ENCODE peak calls at places on chromosome 12, in ten cellular contexts. G is HEK293T; J is EH; U is ACHN; T is left ventricle myocardium superior; P is CD4-positive, alpha-beta T cell; M is adipocyte; V is NCI-H460; A is activated CD8-positive, alpha-beta memory T cell treated with anti-CD3 and anti-CD28 coated beads for 1 hour; I is AG09319. Q is an unnamed sample.
A peak's percentile ranks its signal among the peaks of the same experiment; 100 is the strongest.

GRCh38 chr12:118337194-118337838 is 35.4 kb downstream of the TAOK3 start:
- DNase-seq in U (no peak), P (no peak), T (no peak), V (no peak), M (peak; percentile 73), J (peak; percentile 83), G (no peak), A (no peak), I (peak; percentile 49), Q (no peak)

GRCh38 chr12:112964067-112964670 is 14.2 kb upstream of the OAS2 start:
- DNase-seq in M (no peak), J (no peak), A (no peak), U (no peak), I (no peak), V (no peak), G (no peak), T (no peak), P (no peak), Q (no peak)

GRCh38 chr12:67366530-67367196 is 97.5 kb downstream of the CAND1 start:
- DNase-seq in V (no peak), G (no peak), J (peak; percentile 98), I (peak; percentile 78), P (no peak), T (no peak), U (no peak), M (peak; percentile 58), A (no peak), Q (no peak)

GRCh38 chr12:80273144-80273543 is 170.9 kb upstream of the PTPRQ start:
- DNase-seq in M (peak; percentile 9), I (no peak), G (no peak), T (no peak), U (no peak), A (no peak), J (no peak), V (no peak), P (no peak), Q (no peak)

GRCh38 chr12:42130670-42131402 is 13.8 kb downstream of the GXYLT1 start:
- DNase-seq in U (peak; percentile 41), M (peak; percentile 76), I (no peak), P (no peak), J (peak; percentile 63), A (no peak), T (peak; percentile 40), G (no peak), V (no peak), Q (no peak)

GRCh38 chr12:2783936-2784600 is 10.7 kb upstream of the FKBP4 start:
- DNase-seq in T (peak; percentile 87), P (peak; percentile 36), A (no peak), G (peak; percentile 81), U (peak; percentile 65), J (peak; percentile 53), M (peak; percentile 77), V (peak; percentile 35), I (no peak), Q (peak; percentile 63)

GRCh38 chr12:121888478-121889266 is at the start of gene PSMD9:
- DNase-seq in J (peak; percentile 97), U (peak; percentile 99), M (peak; percentile 99), A (peak; percentile 97), G (peak; percentile 97), V (peak; percentile 98), I (peak; percentile 96), P (peak; percentile 98), T (peak; percentile 98), Q (peak; percentile 99)

GRCh38 chr12:42705863-42706262 is 116.3 kb upstream of the PRICKLE1 start:
- DNase-seq in M (peak; percentile 97), J (peak; percentile 87), I (peak; percentile 66), V (no peak), G (no peak), T (peak; percentile 85), A (no peak), P (no peak), U (no peak), Q (no peak)

GRCh38 chr12:131855521-131856142 is 27.4 kb downstream of the MMP17 start:
- DNase-seq in U (no peak), P (no peak), A (no peak), V (no peak), G (no peak), I (no peak), T (peak; percentile 16), M (no peak), J (no peak), Q (peak; percentile 28)

GRCh38 chr12:65098364-65098763 is 22.7 kb downstream of the WIF1 start:
- DNase-seq in J (no peak), U (no peak), M (no peak), I (no peak), G (no peak), V (no peak), P (no peak), A (no peak), T (no peak), Q (no peak)

GRCh38 chr12:63782466-63782865 is 2.8 kb downstream of the RXYLT1 start:
- DNase-seq in A (no peak), T (no peak), I (no peak), U (no peak), J (no peak), G (no peak), P (no peak), V (no peak), M (no peak), Q (no peak)

GRCh38 chr12:113581342-113581741 is 109.7 kb upstream of the LHX5 start:
- DNase-seq in I (no peak), U (no peak), G (no peak), P (no peak), J (peak; percentile 1), A (no peak), T (no peak), M (no peak), V (no peak), Q (no peak)